ENCODE peak calls at places on chromosomes 16 and 17, in nine cellular contexts. B is prostate gland; R is activated CD8-positive, alpha-beta memory T cell treated with anti-CD3 and anti-CD28 coated beads, Interleukin-2, amount 10 ng/mL, durations not matched to agents 7 days and 5 days; Q is fibroblast of lung; U is GM13977; O is substantia nigra; P is AG08396; D is fibroblast of gingiva; V is NCI-H2107. F is an unnamed sample.

GRCh38 chr16:87012954-87013938 is 303.9 kb downstream of the C16orf95 start:
- DNase-seq in B (no peak), R (no peak), Q (no peak), U (no peak), O (no peak), P (no peak), D (no peak), V (no peak), F (no peak)

GRCh38 chr17:63578027-63578768 is 22.5 kb upstream of the TACO1 start:
- DNase-seq in B (no peak), R (no peak), Q (no peak), U (no peak), O (no peak), P (no peak), D (no peak), V (no peak), F (no peak)

GRCh38 chr16:57498031-57498430 is 11.7 kb upstream of the DOK4 start:
- DNase-seq in B (no peak), R (no peak), Q (no peak), U (no peak), O (no peak), P (no peak), D (no peak), V (no peak), F (no peak)

GRCh38 chr16:52383640-52384292 is 163.2 kb downstream of the TOX3 start:
- DNase-seq in B (no peak), R (no peak), Q (peak; percentile 1), U (no peak), O (no peak), P (no peak), D (no peak), V (no peak), F (no peak)

GRCh38 chr17:43994272-43995149 is 9.9 kb upstream of the NAGS start:
- DNase-seq in B (peak; percentile 41), R (peak; percentile 75), Q (peak; percentile 33), U (peak; percentile 77), O (no peak), P (peak; percentile 85), D (peak; percentile 54), V (peak; percentile 58), F (peak; percentile 81)

GRCh38 chr16:75306102-75306762 is 54.8 kb upstream of the BCAR1 start:
- DNase-seq in B (peak; percentile 10), R (no peak), Q (peak; percentile 51), U (no peak), O (no peak), P (no peak), D (no peak), V (no peak), F (peak; percentile 72)

GRCh38 chr16:73483934-73484712 is 436.2 kb upstream of the ZFHX3 start:
- DNase-seq in B (no peak), R (no peak), Q (no peak), U (no peak), O (no peak), P (no peak), D (no peak), V (no peak), F (no peak)

GRCh38 chr16:63530208-63530607 is 1494.0 kb upstream of the CDH8 start:
- DNase-seq in B (no peak), R (no peak), Q (no peak), U (no peak), O (no peak), P (no peak), D (no peak), V (no peak), F (peak; percentile 3)

GRCh38 chr17:83193336-83194188 is 114.2 kb downstream of the METRNL start:
- DNase-seq in B (no peak), R (no peak), Q (peak; percentile 56), U (no peak), O (no peak), P (no peak), D (no peak), V (no peak), F (no peak)

GRCh38 chr17:51046527-51047384 is 73.9 kb downstream of the SPAG9 start:
- DNase-seq in B (peak; percentile 74), R (no peak), Q (peak; percentile 98), U (no peak), O (peak; percentile 68), P (peak; percentile 47), D (peak; percentile 83), V (peak; percentile 47), F (peak; percentile 89)

GRCh38 chr16:868846-869822 is 68.6 kb upstream of the GNG13 start:
- DNase-seq in B (no peak), R (no peak), Q (no peak), U (no peak), O (no peak), P (no peak), D (no peak), V (no peak), F (no peak)

GRCh38 chr16:87371261-87371866 is 12.2 kb downstream of the FBXO31 start:
- DNase-seq in B (no peak), R (no peak), Q (no peak), U (no peak), O (no peak), P (no peak), D (no peak), V (no peak), F (no peak)

F was measured in hepatocyte.